ENCODE peak calls at places on chromosomes 11 and 22, in eight cellular contexts. One of them, this sample, is unnamed.

GRCh38 chr11:33658195-33658900 is 42.3 kb downstream of the C11orf91 start:
- DNase-seq in uterus: no peak
- DNase-seq in right lobe of liver: no peak
- DNase-seq in endothelial cell of umbilical vein: no peak
- DNase-seq in heart left ventricle: no peak
- DNase-seq in ovary: no peak
- DNase-seq in HCT116: no peak
- DNase-seq in transverse colon: no peak
- DNase-seq in this sample: no peak

GRCh38 chr11:117815262-117815803 is 9.2 kb downstream of the FXYD2 start:
- DNase-seq in ovary: no peak
- DNase-seq in transverse colon: peak
- DNase-seq in heart left ventricle: no peak
- DNase-seq in right lobe of liver: peak
- DNase-seq in endothelial cell of umbilical vein: no peak
- DNase-seq in uterus: no peak
- DNase-seq in HCT116: no peak
- DNase-seq in this sample: no peak

GRCh38 chr11:81986556-81987161 is 747.0 kb downstream of the FAM181B start:
- DNase-seq in transverse colon: no peak
- DNase-seq in ovary: no peak
- DNase-seq in HCT116: no peak
- DNase-seq in endothelial cell of umbilical vein: no peak
- DNase-seq in heart left ventricle: no peak
- DNase-seq in right lobe of liver: no peak
- DNase-seq in uterus: no peak
- DNase-seq in this sample: no peak

GRCh38 chr22:44439356-44440223 is 58.4 kb downstream of the RTL6 start:
- DNase-seq in uterus: no peak
- DNase-seq in heart left ventricle: peak
- DNase-seq in transverse colon: no peak
- DNase-seq in endothelial cell of umbilical vein: no peak
- DNase-seq in ovary: no peak
- DNase-seq in HCT116: no peak
- DNase-seq in right lobe of liver: no peak
- DNase-seq in this sample: no peak

GRCh38 chr22:50444663-50445062 is 30.2 kb downstream of the SBF1 start:
- DNase-seq in uterus: no peak
- DNase-seq in transverse colon: peak
- DNase-seq in endothelial cell of umbilical vein: peak
- DNase-seq in right lobe of liver: no peak
- DNase-seq in heart left ventricle: no peak
- DNase-seq in ovary: peak
- DNase-seq in HCT116: peak
- DNase-seq in this sample: no peak

GRCh38 chr11:69377953-69378302 is 84.0 kb downstream of the MYEOV start:
- DNase-seq in uterus: no peak
- DNase-seq in heart left ventricle: peak
- DNase-seq in transverse colon: no peak
- DNase-seq in endothelial cell of umbilical vein: no peak
- DNase-seq in ovary: peak
- DNase-seq in right lobe of liver: peak
- DNase-seq in HCT116: no peak
- DNase-seq in this sample: no peak

GRCh38 chr11:57116654-57117053 is 65.1 kb upstream of the LRRC55 start:
- DNase-seq in ovary: no peak
- DNase-seq in endothelial cell of umbilical vein: peak
- DNase-seq in heart left ventricle: no peak
- DNase-seq in HCT116: peak
- DNase-seq in right lobe of liver: no peak
- DNase-seq in transverse colon: peak
- DNase-seq in uterus: no peak
- DNase-seq in this sample: no peak

GRCh38 chr22:40791241-40791640 is 27.9 kb downstream of the SLC25A17 start:
- DNase-seq in heart left ventricle: no peak
- DNase-seq in ovary: no peak
- DNase-seq in uterus: no peak
- DNase-seq in endothelial cell of umbilical vein: peak
- DNase-seq in transverse colon: no peak
- DNase-seq in right lobe of liver: no peak
- DNase-seq in HCT116: no peak
- DNase-seq in this sample: no peak

GRCh38 chr11:67436459-67437081 is 912 bp downstream of the PTPRCAP start:
- DNase-seq in transverse colon: peak
- DNase-seq in uterus: peak
- DNase-seq in HCT116: no peak
- DNase-seq in heart left ventricle: no peak
- DNase-seq in right lobe of liver: no peak
- DNase-seq in endothelial cell of umbilical vein: no peak
- DNase-seq in ovary: no peak
- DNase-seq in this sample: no peak

GRCh38 chr11:67435727-67436458 is 1.6 kb downstream of the PTPRCAP start:
- DNase-seq in uterus: no peak
- DNase-seq in endothelial cell of umbilical vein: no peak
- DNase-seq in transverse colon: no peak
- DNase-seq in ovary: no peak
- DNase-seq in HCT116: no peak
- DNase-seq in right lobe of liver: no peak
- DNase-seq in heart left ventricle: no peak
- DNase-seq in this sample: no peak

GRCh38 chr11:67438121-67438902 is 830 bp upstream of the PTPRCAP start:
- DNase-seq in heart left ventricle: no peak
- DNase-seq in right lobe of liver: peak
- DNase-seq in transverse colon: peak
- DNase-seq in HCT116: no peak
- DNase-seq in endothelial cell of umbilical vein: no peak
- DNase-seq in uterus: no peak
- DNase-seq in ovary: no peak
- DNase-seq in this sample: no peak

GRCh38 chr11:67435031-67435726 is 2.3 kb downstream of the PTPRCAP start:
- DNase-seq in ovary: no peak
- DNase-seq in heart left ventricle: no peak
- DNase-seq in right lobe of liver: no peak
- DNase-seq in endothelial cell of umbilical vein: no peak
- DNase-seq in uterus: no peak
- DNase-seq in transverse colon: no peak
- DNase-seq in HCT116: no peak
- DNase-seq in this sample: no peak

DNA sequence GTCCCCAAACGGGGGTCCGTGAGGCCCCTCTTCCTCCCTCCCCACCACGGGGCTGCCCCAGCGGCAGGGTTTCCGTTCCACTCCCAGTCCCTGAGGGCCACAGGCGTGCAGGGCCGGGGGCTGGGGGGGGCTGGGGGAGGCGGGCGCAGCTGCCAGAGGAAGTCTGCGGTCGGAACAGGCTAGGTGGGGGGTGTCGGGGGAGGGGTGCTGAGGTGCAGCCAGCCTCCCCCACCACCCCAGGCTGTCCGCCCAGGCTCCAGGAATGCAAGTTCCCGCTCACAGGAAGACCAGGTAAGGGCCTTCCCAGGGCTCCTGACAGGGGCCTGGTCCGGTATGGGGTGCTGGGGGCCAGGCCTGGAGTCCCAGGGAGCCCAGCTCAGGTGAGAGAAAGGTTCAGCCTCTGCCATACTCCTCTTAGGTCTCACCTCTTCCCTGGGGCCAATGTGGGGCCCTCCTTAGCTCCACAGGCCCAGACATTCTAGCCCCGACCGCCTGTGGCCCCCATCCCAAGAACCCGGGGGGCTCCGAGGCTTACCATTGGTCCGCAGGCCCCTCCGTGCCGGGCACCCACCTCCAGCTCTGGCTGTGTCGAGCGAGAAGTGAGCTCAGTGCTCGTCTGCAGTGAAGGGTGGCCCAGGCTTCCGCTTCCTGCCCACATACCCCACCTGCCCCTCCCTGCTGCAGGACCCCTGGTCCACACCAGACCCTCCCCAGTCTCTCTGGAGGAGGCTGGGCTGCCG is at the start of gene PTPRCAP:
- DNase-seq in uterus: no peak
- DNase-seq in transverse colon: peak
- DNase-seq in HCT116: no peak
- DNase-seq in ovary: no peak
- DNase-seq in right lobe of liver: no peak
- DNase-seq in endothelial cell of umbilical vein: no peak
- DNase-seq in heart left ventricle: no peak
- DNase-seq in this sample: no peak
- TF ChIP-seq POLR2A in uterus: no peak
- TF ChIP-seq POLR2A in transverse colon: peak
- TF ChIP-seq POLR2A in HCT116: no peak
- TF ChIP-seq POLR2A in ovary: no peak
- TF ChIP-seq POLR2A in right lobe of liver: no peak
- TF ChIP-seq POLR2A in endothelial cell of umbilical vein: no peak
- TF ChIP-seq POLR2A in heart left ventricle: no peak
- TF ChIP-seq POLR2A in this sample: no peak

GRCh38 chr11:120129570-120129969 is 8.3 kb downstream of the TRIM29 start:
- DNase-seq in right lobe of liver: no peak
- DNase-seq in transverse colon: no peak
- DNase-seq in heart left ventricle: no peak
- DNase-seq in ovary: no peak
- DNase-seq in HCT116: no peak
- DNase-seq in uterus: no peak
- DNase-seq in endothelial cell of umbilical vein: no peak
- DNase-seq in this sample: no peak

GRCh38 chr11:120131941-120132644 is 5.8 kb downstream of the TRIM29 start:
- DNase-seq in transverse colon: peak
- DNase-seq in heart left ventricle: peak
- DNase-seq in uterus: peak
- DNase-seq in right lobe of liver: no peak
- DNase-seq in endothelial cell of umbilical vein: no peak
- DNase-seq in ovary: peak
- DNase-seq in HCT116: no peak
- DNase-seq in this sample: no peak

GRCh38 chr11:120130991-120131760 is 6.7 kb downstream of the TRIM29 start:
- DNase-seq in right lobe of liver: no peak
- DNase-seq in endothelial cell of umbilical vein: no peak
- DNase-seq in uterus: peak
- DNase-seq in heart left ventricle: no peak
- DNase-seq in HCT116: no peak
- DNase-seq in transverse colon: peak
- DNase-seq in ovary: no peak
- DNase-seq in this sample: no peak

GRCh38 chr11:120128392-120129172 is 9.3 kb downstream of the TRIM29 start:
- DNase-seq in ovary: no peak
- DNase-seq in uterus: peak
- DNase-seq in transverse colon: peak
- DNase-seq in right lobe of liver: no peak
- DNase-seq in endothelial cell of umbilical vein: no peak
- DNase-seq in heart left ventricle: no peak
- DNase-seq in HCT116: no peak
- DNase-seq in this sample: no peak

GRCh38 chr11:120130176-120130980 is 7.5 kb downstream of the TRIM29 start:
- DNase-seq in transverse colon: peak
- DNase-seq in HCT116: no peak
- DNase-seq in uterus: peak
- DNase-seq in endothelial cell of umbilical vein: no peak
- DNase-seq in heart left ventricle: no peak
- DNase-seq in ovary: no peak
- DNase-seq in right lobe of liver: no peak
- DNase-seq in this sample: no peak
- H3K27ac ChIP-seq in transverse colon: no peak
- H3K27ac ChIP-seq in HCT116: no peak
- H3K27ac ChIP-seq in uterus: no peak
- H3K27ac ChIP-seq in endothelial cell of umbilical vein: no peak
- H3K27ac ChIP-seq in heart left ventricle: no peak
- H3K27ac ChIP-seq in ovary: no peak
- H3K27ac ChIP-seq in right lobe of liver: no peak
- H3K27ac ChIP-seq in this sample: no peak

GRCh38 chr11:122888162-122888561 is 5.6 kb downstream of the JHY start:
- DNase-seq in uterus: no peak
- DNase-seq in ovary: no peak
- DNase-seq in right lobe of liver: no peak
- DNase-seq in HCT116: no peak
- DNase-seq in heart left ventricle: no peak
- DNase-seq in endothelial cell of umbilical vein: no peak
- DNase-seq in transverse colon: no peak
- DNase-seq in this sample: no peak

GRCh38 chr11:122879785-122880184 is 2.8 kb upstream of the JHY start:
- DNase-seq in transverse colon: no peak
- DNase-seq in heart left ventricle: no peak
- DNase-seq in ovary: no peak
- DNase-seq in HCT116: no peak
- DNase-seq in right lobe of liver: no peak
- DNase-seq in uterus: no peak
- DNase-seq in endothelial cell of umbilical vein: no peak
- DNase-seq in this sample: no peak

GRCh38 chr11:122882189-122882808 is at the start of gene JHY:
- DNase-seq in heart left ventricle: no peak
- DNase-seq in HCT116: no peak
- DNase-seq in endothelial cell of umbilical vein: no peak
- DNase-seq in uterus: no peak
- DNase-seq in transverse colon: no peak
- DNase-seq in right lobe of liver: no peak
- DNase-seq in ovary: no peak
- DNase-seq in this sample: peak

GRCh38 chr11:122883682-122883981 is 1.1 kb downstream of the JHY start:
- DNase-seq in right lobe of liver: no peak
- DNase-seq in uterus: no peak
- DNase-seq in transverse colon: no peak
- DNase-seq in endothelial cell of umbilical vein: no peak
- DNase-seq in heart left ventricle: no peak
- DNase-seq in ovary: no peak
- DNase-seq in HCT116: no peak
- DNase-seq in this sample: no peak

DNA sequence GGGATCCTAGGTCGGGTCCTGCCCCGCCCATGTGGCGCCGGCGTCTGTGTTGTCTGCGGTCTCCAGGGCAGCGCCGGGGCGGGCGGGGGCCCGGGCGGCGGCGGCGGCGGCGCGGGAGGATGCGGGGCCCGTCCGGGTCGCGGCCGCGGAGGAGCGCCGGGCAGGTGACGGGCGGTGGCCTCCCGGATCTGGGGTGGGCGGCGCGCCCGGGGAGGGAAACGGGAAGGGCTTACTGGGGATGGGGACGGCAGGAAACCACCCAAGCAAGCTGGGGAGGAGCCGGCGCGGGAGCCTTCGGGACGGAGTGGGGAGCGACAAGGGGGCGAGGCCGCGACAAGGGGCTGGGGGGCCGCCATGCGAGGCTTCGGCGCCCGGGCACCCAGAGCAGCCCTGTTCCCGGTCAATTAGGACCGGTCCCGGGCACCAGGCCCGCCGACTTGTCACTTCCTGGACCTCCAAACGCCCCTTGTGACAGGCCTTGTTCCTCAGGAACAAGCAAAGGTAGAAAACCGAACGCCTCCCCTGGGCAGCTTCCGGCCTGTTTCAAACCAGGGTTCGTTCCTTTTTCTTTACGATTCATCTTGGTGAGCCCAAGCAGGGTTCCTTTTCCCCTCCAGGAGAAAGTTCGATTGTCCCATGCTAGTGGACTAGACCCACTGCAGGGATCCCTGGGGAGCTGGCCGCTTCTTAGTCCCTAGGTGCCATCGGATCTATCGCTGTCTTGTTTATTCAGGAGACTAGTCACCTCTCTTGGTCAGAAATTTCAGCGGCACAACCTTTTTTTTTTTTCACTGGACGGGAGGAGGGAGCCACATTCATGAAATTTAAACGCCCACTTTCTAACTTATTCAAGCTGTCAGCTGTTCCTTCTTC is 486 bp downstream of the JHY start:
- DNase-seq in transverse colon: peak
- DNase-seq in uterus: peak
- DNase-seq in HCT116: peak
- DNase-seq in endothelial cell of umbilical vein: peak
- DNase-seq in ovary: peak
- DNase-seq in right lobe of liver: peak
- DNase-seq in heart left ventricle: peak
- DNase-seq in this sample: peak
- TF ChIP-seq POLR2A in transverse colon: no peak
- TF ChIP-seq POLR2A in uterus: no peak
- TF ChIP-seq POLR2A in HCT116: no peak
- TF ChIP-seq POLR2A in endothelial cell of umbilical vein: peak
- TF ChIP-seq POLR2A in ovary: no peak
- TF ChIP-seq POLR2A in right lobe of liver: no peak
- TF ChIP-seq POLR2A in heart left ventricle: no peak
- TF ChIP-seq POLR2A in this sample: no peak

GRCh38 chr11:3995307-3995706 is 99.3 kb upstream of the RRM1 start:
- DNase-seq in uterus: no peak
- DNase-seq in ovary: no peak
- DNase-seq in endothelial cell of umbilical vein: no peak
- DNase-seq in transverse colon: no peak
- DNase-seq in HCT116: no peak
- DNase-seq in heart left ventricle: no peak
- DNase-seq in right lobe of liver: no peak
- DNase-seq in this sample: no peak
- H3K27ac ChIP-seq in uterus: no peak
- H3K27ac ChIP-seq in ovary: no peak
- H3K27ac ChIP-seq in endothelial cell of umbilical vein: peak
- H3K27ac ChIP-seq in transverse colon: no peak
- H3K27ac ChIP-seq in HCT116: no peak
- H3K27ac ChIP-seq in heart left ventricle: no peak
- H3K27ac ChIP-seq in right lobe of liver: no peak
- H3K27ac ChIP-seq in this sample: no peak